ENCODE peak calls at places on chromosomes 6 and 20, in six cellular contexts. One of them, this sample, is unnamed.

GRCh38 chr20:33387177-33387576 is 14.1 kb downstream of the CDK5RAP1 start:
- DNase-seq in fibroblast of the aortic adventitia: peak
- DNase-seq in choroid plexus epithelial cell: no peak
- DNase-seq in fibroblast of lung: no peak
- DNase-seq in bronchial epithelial cell: peak
- DNase-seq in GM23338: no peak
- DNase-seq in this sample: no peak

GRCh38 chr6:168404560-168404959 is 36.4 kb upstream of the SMOC2 start:
- DNase-seq in bronchial epithelial cell: no peak
- DNase-seq in choroid plexus epithelial cell: no peak
- DNase-seq in fibroblast of lung: no peak
- DNase-seq in GM23338: no peak
- DNase-seq in fibroblast of the aortic adventitia: no peak
- DNase-seq in this sample: no peak

GRCh38 chr6:57221191-57221935 is 744 bp downstream of the RAB23 start:
- DNase-seq in fibroblast of lung: peak
- DNase-seq in choroid plexus epithelial cell: peak
- DNase-seq in GM23338: peak
- DNase-seq in bronchial epithelial cell: peak
- DNase-seq in fibroblast of the aortic adventitia: peak
- DNase-seq in this sample: peak

GRCh38 chr6:42197574-42198362 is 3.0 kb upstream of the GUCA1B start:
- DNase-seq in bronchial epithelial cell: peak
- DNase-seq in fibroblast of lung: peak
- DNase-seq in choroid plexus epithelial cell: peak
- DNase-seq in GM23338: no peak
- DNase-seq in fibroblast of the aortic adventitia: peak
- DNase-seq in this sample: no peak

GRCh38 chr20:10724774-10725173 is 51.0 kb upstream of the JAG1 start:
- DNase-seq in choroid plexus epithelial cell: no peak
- DNase-seq in GM23338: no peak
- DNase-seq in fibroblast of lung: no peak
- DNase-seq in fibroblast of the aortic adventitia: no peak
- DNase-seq in bronchial epithelial cell: no peak
- DNase-seq in this sample: no peak

GRCh38 chr20:35307666-35308653 is 15.7 kb upstream of the FAM83C start:
- DNase-seq in choroid plexus epithelial cell: peak
- DNase-seq in GM23338: no peak
- DNase-seq in fibroblast of the aortic adventitia: peak
- DNase-seq in fibroblast of lung: peak
- DNase-seq in bronchial epithelial cell: peak
- DNase-seq in this sample: no peak

GRCh38 chr6:33215761-33216649 is 7.7 kb downstream of the RING1 start:
- DNase-seq in GM23338: no peak
- DNase-seq in fibroblast of the aortic adventitia: no peak
- DNase-seq in choroid plexus epithelial cell: no peak
- DNase-seq in bronchial epithelial cell: no peak
- DNase-seq in fibroblast of lung: no peak
- DNase-seq in this sample: no peak

GRCh38 chr6:164927288-164928040 is 381.9 kb downstream of the C6orf118 start:
- DNase-seq in bronchial epithelial cell: peak
- DNase-seq in fibroblast of lung: peak
- DNase-seq in fibroblast of the aortic adventitia: peak
- DNase-seq in GM23338: peak
- DNase-seq in choroid plexus epithelial cell: peak
- DNase-seq in this sample: peak

GRCh38 chr20:40563296-40563950 is 125.6 kb downstream of the MAFB start:
- DNase-seq in fibroblast of lung: peak
- DNase-seq in fibroblast of the aortic adventitia: peak
- DNase-seq in bronchial epithelial cell: peak
- DNase-seq in GM23338: no peak
- DNase-seq in choroid plexus epithelial cell: peak
- DNase-seq in this sample: no peak

GRCh38 chr6:25961619-25962367 is 809 bp upstream of the TRIM38 start:
- DNase-seq in fibroblast of lung: no peak
- DNase-seq in bronchial epithelial cell: no peak
- DNase-seq in choroid plexus epithelial cell: no peak
- DNase-seq in GM23338: peak
- DNase-seq in fibroblast of the aortic adventitia: peak
- DNase-seq in this sample: no peak

GRCh38 chr6:25960689-25961088 is 1.9 kb upstream of the TRIM38 start:
- DNase-seq in bronchial epithelial cell: no peak
- DNase-seq in choroid plexus epithelial cell: no peak
- DNase-seq in GM23338: no peak
- DNase-seq in fibroblast of the aortic adventitia: no peak
- DNase-seq in fibroblast of lung: no peak
- DNase-seq in this sample: no peak

GRCh38 chr6:25956231-25956630 is 6.4 kb upstream of the TRIM38 start:
- DNase-seq in fibroblast of lung: no peak
- DNase-seq in GM23338: no peak
- DNase-seq in choroid plexus epithelial cell: no peak
- DNase-seq in fibroblast of the aortic adventitia: no peak
- DNase-seq in bronchial epithelial cell: no peak
- DNase-seq in this sample: no peak

GRCh38 chr6:25959890-25960531 is 2.6 kb upstream of the TRIM38 start:
- DNase-seq in fibroblast of lung: peak
- DNase-seq in choroid plexus epithelial cell: peak
- DNase-seq in fibroblast of the aortic adventitia: no peak
- DNase-seq in GM23338: no peak
- DNase-seq in bronchial epithelial cell: no peak
- DNase-seq in this sample: no peak

GRCh38 chr6:25958700-25959162 is 3.9 kb upstream of the TRIM38 start:
- DNase-seq in choroid plexus epithelial cell: no peak
- DNase-seq in fibroblast of the aortic adventitia: peak
- DNase-seq in GM23338: peak
- DNase-seq in fibroblast of lung: peak
- DNase-seq in bronchial epithelial cell: peak
- DNase-seq in this sample: no peak
- H3K4me3 ChIP-seq in choroid plexus epithelial cell: no peak
- H3K4me3 ChIP-seq in fibroblast of the aortic adventitia: no peak
- H3K4me3 ChIP-seq in GM23338: no peak
- H3K4me3 ChIP-seq in fibroblast of lung: no peak
- H3K4me3 ChIP-seq in bronchial epithelial cell: no peak
- H3K4me3 ChIP-seq in this sample: no peak

GRCh38 chr6:53290547-53291510 is 57.9 kb downstream of the ELOVL5 start:
- DNase-seq in fibroblast of lung: no peak
- DNase-seq in GM23338: no peak
- DNase-seq in choroid plexus epithelial cell: no peak
- DNase-seq in fibroblast of the aortic adventitia: peak
- DNase-seq in bronchial epithelial cell: no peak
- DNase-seq in this sample: peak
- H3K4me3 ChIP-seq in fibroblast of lung: no peak
- H3K4me3 ChIP-seq in GM23338: no peak
- H3K4me3 ChIP-seq in choroid plexus epithelial cell: no peak
- H3K4me3 ChIP-seq in fibroblast of the aortic adventitia: no peak
- H3K4me3 ChIP-seq in bronchial epithelial cell: no peak
- H3K4me3 ChIP-seq in this sample: no peak

GRCh38 chr6:13273931-13274706 is 54.2 kb downstream of the TBC1D7 start:
- DNase-seq in choroid plexus epithelial cell: no peak
- DNase-seq in fibroblast of lung: no peak
- DNase-seq in GM23338: no peak
- DNase-seq in fibroblast of the aortic adventitia: no peak
- DNase-seq in bronchial epithelial cell: no peak
- DNase-seq in this sample: no peak
- H3K4me3 ChIP-seq in choroid plexus epithelial cell: no peak
- H3K4me3 ChIP-seq in fibroblast of lung: no peak
- H3K4me3 ChIP-seq in GM23338: no peak
- H3K4me3 ChIP-seq in fibroblast of the aortic adventitia: no peak
- H3K4me3 ChIP-seq in bronchial epithelial cell: no peak
- H3K4me3 ChIP-seq in this sample: no peak

DNA sequence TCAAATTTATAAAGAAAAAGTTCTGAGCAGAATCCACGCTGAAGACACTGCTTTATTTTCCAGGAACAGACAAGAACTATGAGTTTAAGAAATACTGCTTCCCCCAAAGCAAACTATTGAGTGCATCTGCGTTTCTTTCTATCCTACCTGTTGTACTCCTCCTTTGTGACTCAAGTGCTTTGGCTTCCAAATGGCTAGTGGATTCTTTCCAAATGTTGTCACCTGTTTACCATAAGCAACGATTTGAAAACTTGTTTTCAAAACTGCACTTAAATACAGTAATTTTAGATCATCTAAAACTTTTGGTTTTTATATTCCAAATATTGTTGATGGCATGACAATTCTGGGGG is 9.5 kb downstream of the PXDC1 start:
- DNase-seq in fibroblast of the aortic adventitia: no peak
- DNase-seq in choroid plexus epithelial cell: no peak
- DNase-seq in fibroblast of lung: no peak
- DNase-seq in bronchial epithelial cell: no peak
- DNase-seq in GM23338: no peak
- DNase-seq in this sample: no peak
- H3K4me3 ChIP-seq in fibroblast of the aortic adventitia: peak
- H3K4me3 ChIP-seq in choroid plexus epithelial cell: no peak
- H3K4me3 ChIP-seq in fibroblast of lung: no peak
- H3K4me3 ChIP-seq in bronchial epithelial cell: no peak
- H3K4me3 ChIP-seq in GM23338: no peak
- H3K4me3 ChIP-seq in this sample: no peak

GRCh38 chr6:166278579-166279392 is 29.4 kb downstream of the PRR18 start:
- DNase-seq in fibroblast of the aortic adventitia: no peak
- DNase-seq in GM23338: no peak
- DNase-seq in bronchial epithelial cell: no peak
- DNase-seq in fibroblast of lung: no peak
- DNase-seq in choroid plexus epithelial cell: no peak
- DNase-seq in this sample: no peak

GRCh38 chr6:166277021-166277420 is 31.2 kb downstream of the PRR18 start:
- DNase-seq in bronchial epithelial cell: no peak
- DNase-seq in fibroblast of lung: peak
- DNase-seq in fibroblast of the aortic adventitia: peak
- DNase-seq in choroid plexus epithelial cell: peak
- DNase-seq in GM23338: peak
- DNase-seq in this sample: no peak

GRCh38 chr6:166275714-166276166 is 32.5 kb downstream of the PRR18 start:
- DNase-seq in fibroblast of the aortic adventitia: peak
- DNase-seq in choroid plexus epithelial cell: peak
- DNase-seq in fibroblast of lung: peak
- DNase-seq in bronchial epithelial cell: no peak
- DNase-seq in GM23338: peak
- DNase-seq in this sample: peak

GRCh38 chr6:166279393-166279679 is 28.9 kb downstream of the PRR18 start:
- DNase-seq in GM23338: no peak
- DNase-seq in fibroblast of the aortic adventitia: no peak
- DNase-seq in fibroblast of lung: no peak
- DNase-seq in bronchial epithelial cell: no peak
- DNase-seq in choroid plexus epithelial cell: no peak
- DNase-seq in this sample: no peak

DNA sequence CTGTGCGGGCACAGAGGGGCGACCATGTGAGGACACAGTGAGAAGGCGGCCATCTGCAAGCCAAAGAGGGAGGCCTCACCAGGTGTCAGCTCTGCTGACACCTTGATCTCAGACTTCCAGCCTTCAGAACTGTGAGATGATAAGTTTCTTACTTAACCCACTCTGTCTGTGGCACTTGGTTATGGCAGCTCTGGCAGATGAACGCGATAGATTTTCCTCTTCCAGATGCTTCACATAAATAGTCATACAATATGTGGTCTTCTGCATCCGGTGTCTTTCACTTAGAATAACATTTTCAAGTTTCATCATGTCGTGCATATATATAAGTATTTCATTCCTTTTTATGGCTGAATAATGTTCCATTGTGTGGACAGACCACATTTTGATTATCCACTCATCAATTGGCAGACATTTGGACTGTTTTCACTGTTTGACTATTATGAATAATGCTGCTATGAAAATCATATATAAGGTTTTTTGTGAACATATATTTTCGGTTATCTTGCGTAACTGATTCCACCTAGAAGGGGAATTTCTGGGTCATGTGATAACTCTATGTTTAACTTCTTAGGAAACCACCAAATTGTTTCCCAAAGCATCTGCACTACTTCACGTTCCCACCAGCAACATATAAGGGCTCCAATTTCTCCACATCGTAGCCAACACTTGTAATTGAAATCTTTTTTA is 30.2 kb downstream of the PRR18 start:
- DNase-seq in bronchial epithelial cell: no peak
- DNase-seq in fibroblast of the aortic adventitia: no peak
- DNase-seq in fibroblast of lung: no peak
- DNase-seq in GM23338: no peak
- DNase-seq in choroid plexus epithelial cell: no peak
- DNase-seq in this sample: peak
- H3K4me3 ChIP-seq in bronchial epithelial cell: no peak
- H3K4me3 ChIP-seq in fibroblast of the aortic adventitia: no peak
- H3K4me3 ChIP-seq in fibroblast of lung: no peak
- H3K4me3 ChIP-seq in GM23338: no peak
- H3K4me3 ChIP-seq in choroid plexus epithelial cell: no peak
- H3K4me3 ChIP-seq in this sample: no peak

GRCh38 chr6:38302081-38302480 is 337.6 kb downstream of the BTBD9 start:
- DNase-seq in GM23338: no peak
- DNase-seq in bronchial epithelial cell: peak
- DNase-seq in fibroblast of lung: no peak
- DNase-seq in fibroblast of the aortic adventitia: no peak
- DNase-seq in choroid plexus epithelial cell: peak
- DNase-seq in this sample: no peak
- H3K4me3 ChIP-seq in GM23338: no peak
- H3K4me3 ChIP-seq in bronchial epithelial cell: no peak
- H3K4me3 ChIP-seq in fibroblast of lung: no peak
- H3K4me3 ChIP-seq in fibroblast of the aortic adventitia: no peak
- H3K4me3 ChIP-seq in choroid plexus epithelial cell: no peak
- H3K4me3 ChIP-seq in this sample: no peak

This sample was measured in Jurkat, Clone E6-1.